ENCODE peak calls at places on chromosomes 5 and 9, in six cellular contexts. I is upper lobe of right lung, F is EL, V is astrocyte of the spinal cord, X is activated T-cell treated with anti-CD3 and anti-CD28 coated beads for 1 hour, N is psoas muscle. G is an unnamed sample.

GRCh38 chr5:14296533-14297331 is 153.6 kb downstream of the TRIO start:
- DNase-seq in I (no peak), F (no peak), V (peak; percentile 33), X (no peak), N (no peak), G (no peak)

GRCh38 chr5:42840279-42840678 is 28.6 kb upstream of the SELENOP start:
- DNase-seq in I (peak; percentile 92), F (peak; percentile 22), V (peak; percentile 92), X (no peak), N (peak; percentile 66), G (no peak)

GRCh38 chr5:87121315-87122170 is 146.1 kb upstream of the RASA1 start:
- DNase-seq in I (no peak), F (peak; percentile 92), V (peak; percentile 94), X (no peak), N (no peak), G (no peak)

GRCh38 chr9:100058699-100059579 is 39.9 kb downstream of the ERP44 start:
- DNase-seq in I (no peak), F (no peak), V (no peak), X (no peak), N (no peak), G (no peak)

GRCh38 chr5:68669864-68670263 is 423.9 kb upstream of the SLC30A5 start:
- DNase-seq in I (no peak), F (no peak), V (no peak), X (no peak), N (no peak), G (no peak)

GRCh38 chr9:92455217-92455616 is 27.1 kb downstream of the ASPN start:
- DNase-seq in I (no peak), F (no peak), V (no peak), X (no peak), N (no peak), G (no peak)

GRCh38 chr5:43543434-43543833 is 13.4 kb downstream of the PAIP1 start:
- DNase-seq in I (no peak), F (peak; percentile 13), V (no peak), X (no peak), N (no peak), G (no peak)

GRCh38 chr5:23506329-23507236 is 826 bp upstream of the PRDM9 start:
- DNase-seq in I (no peak), F (no peak), V (peak; percentile 19), X (no peak), N (no peak), G (no peak)

GRCh38 chr5:138102454-138103320 is 18.9 kb downstream of the WNT8A start:
- DNase-seq in I (no peak), F (no peak), V (no peak), X (no peak), N (no peak), G (no peak)